ENCODE peak calls at places on chromosomes 11 and 22, in five cellular contexts. One of them, this sample, is unnamed.

GRCh38 chr22:41909290-41910049 is 5.4 kb downstream of the SHISA8 start:
- DNase-seq in neural progenitor cell: peak
- DNase-seq in left ventricle myocardium inferior: no peak
- DNase-seq in HFF-Myc: no peak
- DNase-seq in pancreas: no peak
- DNase-seq in this sample: no peak

GRCh38 chr11:45994421-45995341 is 72.2 kb downstream of the LARGE2 start:
- DNase-seq in left ventricle myocardium inferior: no peak
- DNase-seq in pancreas: no peak
- DNase-seq in HFF-Myc: no peak
- DNase-seq in neural progenitor cell: peak
- DNase-seq in this sample: no peak

GRCh38 chr11:124900464-124900863 is 2.8 kb upstream of the ROBO4 start:
- DNase-seq in HFF-Myc: peak
- DNase-seq in left ventricle myocardium inferior: no peak
- DNase-seq in neural progenitor cell: no peak
- DNase-seq in pancreas: no peak
- DNase-seq in this sample: peak

GRCh38 chr11:106281455-106282173 is 204.2 kb downstream of the AASDHPPT start:
- DNase-seq in pancreas: no peak
- DNase-seq in left ventricle myocardium inferior: no peak
- DNase-seq in HFF-Myc: peak
- DNase-seq in neural progenitor cell: no peak
- DNase-seq in this sample: peak

GRCh38 chr11:115333106-115333505 is 171.1 kb downstream of the CADM1 start:
- DNase-seq in neural progenitor cell: no peak
- DNase-seq in pancreas: no peak
- DNase-seq in HFF-Myc: no peak
- DNase-seq in left ventricle myocardium inferior: no peak
- DNase-seq in this sample: no peak

GRCh38 chr11:106131998-106132397 is 54.5 kb downstream of the AASDHPPT start:
- DNase-seq in HFF-Myc: no peak
- DNase-seq in neural progenitor cell: peak
- DNase-seq in left ventricle myocardium inferior: no peak
- DNase-seq in pancreas: no peak
- DNase-seq in this sample: no peak

GRCh38 chr11:132114743-132115142 is 744.3 kb downstream of the NTM start:
- DNase-seq in left ventricle myocardium inferior: no peak
- DNase-seq in HFF-Myc: no peak
- DNase-seq in neural progenitor cell: no peak
- DNase-seq in pancreas: no peak
- DNase-seq in this sample: no peak

GRCh38 chr22:36162127-36163034 is 1.8 kb upstream of the APOL3 start:
- DNase-seq in left ventricle myocardium inferior: no peak
- DNase-seq in neural progenitor cell: no peak
- DNase-seq in HFF-Myc: no peak
- DNase-seq in pancreas: no peak
- DNase-seq in this sample: no peak

GRCh38 chr11:86124251-86125233 is 55.7 kb upstream of the PICALM start:
- DNase-seq in pancreas: no peak
- DNase-seq in left ventricle myocardium inferior: no peak
- DNase-seq in neural progenitor cell: no peak
- DNase-seq in HFF-Myc: no peak
- DNase-seq in this sample: no peak

GRCh38 chr11:86132667-86133310 is 63.9 kb upstream of the PICALM start:
- DNase-seq in pancreas: no peak
- DNase-seq in HFF-Myc: no peak
- DNase-seq in neural progenitor cell: no peak
- DNase-seq in left ventricle myocardium inferior: no peak
- DNase-seq in this sample: no peak

GRCh38 chr11:86129775-86130540 is 61.1 kb upstream of the PICALM start:
- DNase-seq in pancreas: no peak
- DNase-seq in left ventricle myocardium inferior: no peak
- DNase-seq in HFF-Myc: no peak
- DNase-seq in neural progenitor cell: no peak
- DNase-seq in this sample: no peak

GRCh38 chr11:86126862-86127261 is 58.0 kb upstream of the PICALM start:
- DNase-seq in pancreas: no peak
- DNase-seq in HFF-Myc: no peak
- DNase-seq in neural progenitor cell: no peak
- DNase-seq in left ventricle myocardium inferior: no peak
- DNase-seq in this sample: no peak

GRCh38 chr11:86128914-86129313 is 60.0 kb upstream of the PICALM start:
- DNase-seq in left ventricle myocardium inferior: no peak
- DNase-seq in pancreas: no peak
- DNase-seq in HFF-Myc: no peak
- DNase-seq in neural progenitor cell: no peak
- DNase-seq in this sample: no peak
- H3K4me3 ChIP-seq in left ventricle myocardium inferior: no peak
- H3K4me3 ChIP-seq in pancreas: no peak
- H3K4me3 ChIP-seq in HFF-Myc: no peak
- H3K4me3 ChIP-seq in neural progenitor cell: no peak
- H3K4me3 ChIP-seq in this sample: no peak

GRCh38 chr11:62841361-62842170 is 2.2 kb upstream of the WDR74 start:
- DNase-seq in pancreas: peak
- DNase-seq in HFF-Myc: peak
- DNase-seq in neural progenitor cell: peak
- DNase-seq in left ventricle myocardium inferior: peak
- DNase-seq in this sample: peak
- TF ChIP-seq CTCF in pancreas: no peak
- TF ChIP-seq CTCF in HFF-Myc: no peak
- TF ChIP-seq CTCF in neural progenitor cell: no peak
- TF ChIP-seq CTCF in left ventricle myocardium inferior: no peak
- TF ChIP-seq CTCF in this sample: no peak

DNA sequence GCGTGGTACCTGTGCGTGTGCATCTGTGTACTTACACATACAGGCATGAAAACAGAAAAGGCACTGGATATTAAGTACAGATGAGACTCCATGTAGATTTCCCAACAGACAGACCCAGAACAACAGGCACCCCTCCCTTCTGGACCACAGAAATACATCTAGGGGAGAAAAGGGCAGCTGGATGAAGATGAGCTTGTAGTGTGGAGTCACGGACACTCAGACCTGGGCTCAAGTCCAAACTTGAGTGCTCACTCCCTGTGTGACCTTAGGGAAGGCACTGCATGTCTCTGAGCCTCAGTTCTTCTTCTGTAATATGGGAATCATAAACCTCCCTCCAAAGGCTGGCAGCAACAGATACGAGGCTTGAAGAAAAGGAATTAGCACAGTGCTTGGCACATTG is 108.9 kb downstream of the GALNT18 start:
- DNase-seq in neural progenitor cell: no peak
- DNase-seq in left ventricle myocardium inferior: no peak
- DNase-seq in pancreas: no peak
- DNase-seq in HFF-Myc: no peak
- DNase-seq in this sample: no peak
- H3K4me3 ChIP-seq in neural progenitor cell: no peak
- H3K4me3 ChIP-seq in left ventricle myocardium inferior: no peak
- H3K4me3 ChIP-seq in pancreas: no peak
- H3K4me3 ChIP-seq in HFF-Myc: no peak
- H3K4me3 ChIP-seq in this sample: no peak

GRCh38 chr11:62444835-62445234 is 26.0 kb downstream of the SCGB1A1 start:
- DNase-seq in pancreas: no peak
- DNase-seq in left ventricle myocardium inferior: no peak
- DNase-seq in neural progenitor cell: no peak
- DNase-seq in HFF-Myc: no peak
- DNase-seq in this sample: no peak

GRCh38 chr11:62444271-62444833 is 25.5 kb downstream of the SCGB1A1 start:
- DNase-seq in pancreas: no peak
- DNase-seq in neural progenitor cell: peak
- DNase-seq in HFF-Myc: no peak
- DNase-seq in left ventricle myocardium inferior: peak
- DNase-seq in this sample: no peak

GRCh38 chr11:62443390-62444201 is 24.8 kb downstream of the SCGB1A1 start:
- DNase-seq in neural progenitor cell: no peak
- DNase-seq in HFF-Myc: no peak
- DNase-seq in left ventricle myocardium inferior: peak
- DNase-seq in pancreas: no peak
- DNase-seq in this sample: no peak

GRCh38 chr11:62445314-62445740 is 26.5 kb downstream of the SCGB1A1 start:
- DNase-seq in neural progenitor cell: no peak
- DNase-seq in pancreas: no peak
- DNase-seq in left ventricle myocardium inferior: peak
- DNase-seq in HFF-Myc: no peak
- DNase-seq in this sample: no peak

DNA sequence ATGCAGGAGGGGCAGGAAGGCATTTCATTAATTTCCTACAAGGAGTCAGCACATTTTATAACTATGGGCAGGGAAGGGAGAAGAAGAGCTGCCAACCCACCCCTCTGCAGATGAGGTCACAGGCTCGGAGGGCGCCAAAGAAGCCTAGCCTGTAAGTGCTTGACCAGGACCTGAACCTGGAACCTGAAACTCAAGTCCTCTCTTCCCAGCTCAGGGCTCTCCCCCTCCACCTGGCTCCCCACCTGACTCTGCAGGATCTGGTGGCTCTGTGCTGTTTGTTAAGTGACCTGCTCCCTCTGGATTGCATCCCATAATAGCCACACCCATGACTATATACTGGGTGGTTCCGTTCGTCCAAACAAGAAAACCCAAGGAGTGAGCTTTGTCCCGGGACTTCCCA is 27.3 kb downstream of the SCGB1A1 start:
- DNase-seq in left ventricle myocardium inferior: no peak
- DNase-seq in neural progenitor cell: no peak
- DNase-seq in pancreas: no peak
- DNase-seq in HFF-Myc: no peak
- DNase-seq in this sample: no peak
- TF ChIP-seq CTCF in left ventricle myocardium inferior: no peak
- TF ChIP-seq CTCF in neural progenitor cell: no peak
- TF ChIP-seq CTCF in pancreas: no peak
- TF ChIP-seq CTCF in HFF-Myc: no peak
- TF ChIP-seq CTCF in this sample: no peak

GRCh38 chr11:72070486-72070885 is 9.9 kb downstream of the NUMA1 start:
- DNase-seq in HFF-Myc: no peak
- DNase-seq in left ventricle myocardium inferior: no peak
- DNase-seq in neural progenitor cell: no peak
- DNase-seq in pancreas: no peak
- DNase-seq in this sample: no peak

GRCh38 chr11:72069200-72069599 is 11.1 kb downstream of the NUMA1 start:
- DNase-seq in left ventricle myocardium inferior: no peak
- DNase-seq in neural progenitor cell: no peak
- DNase-seq in pancreas: no peak
- DNase-seq in HFF-Myc: no peak
- DNase-seq in this sample: no peak

GRCh38 chr11:72072348-72072747 is 8.0 kb downstream of the NUMA1 start:
- DNase-seq in HFF-Myc: peak
- DNase-seq in neural progenitor cell: peak
- DNase-seq in left ventricle myocardium inferior: no peak
- DNase-seq in pancreas: no peak
- DNase-seq in this sample: peak

GRCh38 chr11:72067676-72068075 is 12.7 kb downstream of the NUMA1 start:
- DNase-seq in left ventricle myocardium inferior: no peak
- DNase-seq in HFF-Myc: no peak
- DNase-seq in pancreas: no peak
- DNase-seq in neural progenitor cell: no peak
- DNase-seq in this sample: no peak

GRCh38 chr11:72069787-72070251 is 10.5 kb downstream of the NUMA1 start:
- DNase-seq in HFF-Myc: peak
- DNase-seq in left ventricle myocardium inferior: peak
- DNase-seq in pancreas: peak
- DNase-seq in neural progenitor cell: peak
- DNase-seq in this sample: peak
- H3K4me3 ChIP-seq in HFF-Myc: no peak
- H3K4me3 ChIP-seq in left ventricle myocardium inferior: peak
- H3K4me3 ChIP-seq in pancreas: no peak
- H3K4me3 ChIP-seq in neural progenitor cell: no peak
- H3K4me3 ChIP-seq in this sample: no peak